ENCODE peak calls at places on chromosomes 6 and 20, in four cellular contexts. F, T, U and G are unnamed samples.

GRCh38 chr20:33437141-33437911 is 6.2 kb downstream of the SNTA1 start:
- DNase-seq in F (peak), U (no peak), T (peak), G (no peak)

GRCh38 chr20:17570347-17571152 is 675 bp downstream of the DSTN start:
- DNase-seq in F (peak), T (peak), U (peak), G (no peak)

GRCh38 chr6:88287696-88288095 is 121.5 kb upstream of the CNR1 start:
- DNase-seq in U (no peak), T (no peak), F (no peak), G (no peak)

GRCh38 chr6:156703719-156704118 is 73.5 kb upstream of the ARID1B start:
- DNase-seq in U (no peak), T (no peak), F (no peak), G (no peak)

GRCh38 chr6:13538084-13538483 is 36.3 kb upstream of the SIRT5 start:
- DNase-seq in F (no peak), T (no peak), U (peak), G (no peak)

GRCh38 chr6:68876792-68877493 is 241.9 kb downstream of the ADGRB3 start:
- DNase-seq in T (no peak), U (peak), F (no peak), G (no peak)

GRCh38 chr6:155269765-155270164 is 6.0 kb downstream of the CLDN20 start:
- DNase-seq in T (no peak), F (no peak), U (no peak), G (no peak)

GRCh38 chr6:40387871-40388264 is 199.3 kb downstream of the LRFN2 start:
- DNase-seq in U (no peak), T (no peak), F (no peak), G (no peak)

GRCh38 chr20:5222919-5223634 is 93.7 kb downstream of the PROKR2 start:
- DNase-seq in U (peak), T (no peak), F (peak), G (peak)

GRCh38 chr20:47274449-47275108 is 81.9 kb downstream of the ZMYND8 start:
- DNase-seq in T (no peak), U (no peak), F (no peak), G (no peak)

GRCh38 chr20:52446421-52447231 is 255.0 kb upstream of the ZFP64 start:
- DNase-seq in F (no peak), U (no peak), T (no peak), G (no peak)

GRCh38 chr20:51366155-51366886 is 176.2 kb downstream of the NFATC2 start:
- DNase-seq in U (no peak), T (peak), F (peak), G (no peak)

GRCh38 chr6:109222848-109223247 is 127.5 kb downstream of the CEP57L1 start:
- DNase-seq in T (no peak), F (no peak), U (no peak), G (no peak)

GRCh38 chr6:33247977-33248642 is 23.6 kb downstream of the VPS52 start:
- DNase-seq in F (peak), U (peak), T (peak), G (peak)

GRCh38 chr6:33248643-33248931 is 23.1 kb downstream of the VPS52 start:
- DNase-seq in T (no peak), F (no peak), U (no peak), G (no peak)

GRCh38 chr6:33249732-33250625 is 21.7 kb downstream of the VPS52 start:
- DNase-seq in U (no peak), F (peak), T (no peak), G (peak)

GRCh38 chr6:33250731-33251130 is 20.9 kb downstream of the VPS52 start:
- DNase-seq in F (no peak), T (no peak), U (no peak), G (no peak)

DNA sequence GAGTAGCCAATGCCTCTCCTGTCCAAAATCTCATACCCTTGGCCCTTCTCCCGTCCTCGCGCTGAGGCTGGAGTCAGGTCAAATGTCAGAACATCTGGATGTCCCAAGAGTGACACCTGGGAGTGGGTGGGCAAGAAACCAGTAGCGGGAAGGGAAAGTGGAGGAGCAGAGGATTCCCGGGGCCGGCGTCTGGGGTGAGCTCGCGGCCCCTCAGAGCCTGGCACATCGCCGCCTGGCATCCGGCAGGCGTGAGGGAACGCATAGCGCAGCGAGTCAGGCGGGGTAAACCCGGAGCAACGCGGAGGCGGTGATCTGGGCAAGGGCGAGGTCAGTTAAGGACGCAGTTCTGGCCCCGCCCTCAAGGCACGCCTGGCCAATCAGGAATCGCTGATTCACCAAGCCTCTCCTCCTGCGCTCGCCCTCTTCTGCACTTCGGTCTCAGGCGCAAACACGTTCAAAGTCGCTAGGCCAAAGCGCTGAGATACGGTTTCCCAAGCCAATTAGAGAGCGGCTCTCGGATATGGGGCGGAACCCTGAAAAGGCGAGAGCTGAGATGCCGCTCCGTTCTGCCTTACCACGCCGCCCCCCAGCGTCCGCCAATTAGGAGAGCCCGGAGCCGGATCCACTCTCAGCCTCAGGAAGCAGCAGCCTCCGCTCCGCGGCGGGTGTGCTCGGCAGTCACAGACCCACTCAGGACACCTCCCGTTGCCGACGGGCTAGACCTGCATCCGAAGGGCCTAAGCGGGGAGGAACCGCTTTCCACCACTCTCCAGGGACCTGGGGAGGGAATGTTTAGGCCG is 22.5 kb downstream of the VPS52 start:
- DNase-seq in U (peak), T (peak), F (peak), G (peak)
- TF ChIP-seq CTCF in U (no peak), T (no peak), F (no peak), G (no peak)

GRCh38 chr6:6002005-6002808 is 4.5 kb downstream of the NRN1 start:
- DNase-seq in T (no peak), U (no peak), F (no peak), G (no peak)

GRCh38 chr6:6002809-6003333 is 3.9 kb downstream of the NRN1 start:
- DNase-seq in T (no peak), F (no peak), U (no peak), G (no peak)

GRCh38 chr6:6004147-6004995 is 2.4 kb downstream of the NRN1 start:
- DNase-seq in U (no peak), F (no peak), T (no peak), G (no peak)

GRCh38 chr6:6001443-6001842 is 5.3 kb downstream of the NRN1 start:
- DNase-seq in F (no peak), T (no peak), U (no peak), G (no peak)

GRCh38 chr6:6003334-6004146 is 3.2 kb downstream of the NRN1 start:
- DNase-seq in F (peak), U (no peak), T (no peak), G (no peak)
- TF ChIP-seq CTCF in F (no peak), U (no peak), T (no peak), G (no peak)

GRCh38 chr6:158799051-158799792 is 19.9 kb downstream of the EZR start:
- DNase-seq in F (no peak), U (peak), T (no peak), G (no peak)
- TF ChIP-seq CTCF in F (no peak), U (peak), T (no peak), G (no peak)

DNA sequence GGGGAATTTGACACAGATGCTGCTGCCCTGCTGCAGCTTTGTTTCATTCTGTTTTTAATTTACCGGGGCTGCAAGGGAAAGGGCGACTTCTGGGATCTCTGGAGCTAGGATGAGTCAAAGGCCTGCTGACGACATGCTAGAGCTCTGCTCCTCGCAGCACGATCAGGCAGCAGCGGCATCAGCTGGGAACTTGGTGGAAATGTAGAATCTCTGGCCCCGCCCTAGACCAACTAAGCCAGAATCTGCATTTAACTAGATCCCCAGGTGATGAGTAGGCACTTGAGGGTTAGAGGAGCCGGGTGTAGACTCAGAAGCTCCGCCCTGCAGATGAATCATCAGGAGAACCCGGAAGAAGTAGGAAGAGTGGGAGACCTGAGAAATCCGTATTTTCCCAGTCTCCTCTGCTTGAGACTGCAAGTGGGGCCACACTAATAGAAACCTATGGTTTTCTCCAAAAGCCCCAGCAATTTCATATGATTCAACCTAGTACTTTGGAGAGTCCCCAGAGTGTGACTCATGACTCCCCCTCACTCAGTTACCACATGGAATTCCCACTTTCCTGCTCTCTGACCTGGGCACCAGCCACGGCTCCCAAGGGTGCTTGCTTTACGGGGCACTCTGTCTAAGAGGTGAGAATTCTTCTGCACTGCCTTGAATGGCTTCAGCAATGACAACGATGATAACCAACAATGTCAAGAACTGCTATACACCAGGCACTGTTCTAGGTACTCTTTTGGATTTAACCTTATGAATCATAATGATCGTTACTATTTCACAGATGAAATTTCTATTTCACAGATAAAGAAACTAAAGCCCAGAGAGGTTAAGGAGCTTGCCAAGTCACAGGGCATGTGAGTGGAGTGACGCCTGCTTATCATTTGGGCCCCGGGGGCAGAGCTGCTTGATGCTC is 18.1 kb downstream of the TUBB2B start:
- DNase-seq in U (peak), F (peak), T (peak), G (no peak)
- TF ChIP-seq CTCF in U (no peak), F (no peak), T (no peak), G (no peak)

GRCh38 chr6:17281100-17281496 is at the start of gene RBM24:
- DNase-seq in T (peak), F (peak), U (no peak), G (no peak)
- TF ChIP-seq CTCF in T (peak), F (no peak), U (no peak), G (no peak)